ENCODE peak calls at places on chromosomes 13 and 19, in nine cellular contexts. T is natural killer cell, E is stomach, O is AG09319, D is endothelial cell, B is keratinocyte, M is choroid plexus epithelial cell, S is AG10803, W is brain microvascular endothelial cell. H is an unnamed sample.

GRCh38 chr13:30026093-30026492 is 175.7 kb upstream of the UBL3 start:
- DNase-seq in B (no peak), E (no peak), T (no peak), W (peak; percentile 66), D (no peak), O (no peak), S (peak; percentile 85), M (peak; percentile 41), H (no peak)

GRCh38 chr13:27183561-27184147 is 12.0 kb upstream of the USP12 start:
- DNase-seq in B (no peak), E (no peak), S (peak; percentile 37), D (no peak), W (no peak), T (no peak), M (peak; percentile 48), O (no peak), H (no peak)

GRCh38 chr19:19860756-19861390 is 4.8 kb upstream of the ZNF253 start:
- DNase-seq in W (no peak), O (no peak), T (peak; percentile 30), S (no peak), B (no peak), D (peak; percentile 33), M (peak; percentile 22), E (no peak), H (no peak)

GRCh38 chr13:48580185-48580803 is 47.4 kb upstream of the RCBTB2 start:
- DNase-seq in M (peak; percentile 78), O (peak; percentile 35), S (peak; percentile 60), B (no peak), D (peak; percentile 82), W (peak; percentile 53), T (peak; percentile 56), E (peak; percentile 85), H (no peak)

GRCh38 chr19:2260341-2260751 is 4.1 kb upstream of the JSRP1 start:
- DNase-seq in W (no peak), M (no peak), S (peak; percentile 56), O (no peak), B (no peak), T (no peak), D (no peak), E (no peak), H (no peak)

GRCh38 chr13:23730251-23730650 is 158.9 kb downstream of the MIPEP start:
- DNase-seq in M (no peak), O (no peak), S (no peak), D (no peak), E (no peak), T (no peak), B (no peak), W (no peak), H (no peak)

GRCh38 chr19:47112166-47112663 is 1.4 kb downstream of the ZC3H4 start:
- DNase-seq in O (peak; percentile 84), B (peak; percentile 50), E (peak; percentile 83), M (peak; percentile 91), S (peak; percentile 92), D (peak; percentile 66), T (peak; percentile 77), W (peak; percentile 68), H (peak; percentile 79)

GRCh38 chr13:76934671-76935070 is 13.6 kb upstream of the ACOD1 start:
- DNase-seq in W (no peak), S (peak; percentile 36), D (no peak), E (no peak), O (no peak), M (peak; percentile 20), T (no peak), B (no peak), H (no peak)

GRCh38 chr19:46975918-46976782 is 43.5 kb upstream of the NPAS1 start:
- DNase-seq in O (peak; percentile 99), B (peak; percentile 54), D (no peak), T (no peak), W (peak; percentile 92), E (peak; percentile 97), M (peak; percentile 95), S (peak; percentile 100), H (no peak)

GRCh38 chr13:97043302-97043701 is 49.0 kb upstream of the OXGR1 start:
- DNase-seq in W (peak; percentile 52), S (peak; percentile 85), E (no peak), B (no peak), O (peak; percentile 31), D (no peak), T (no peak), M (peak; percentile 97), H (no peak)

GRCh38 chr19:55493650-55494171 is 5.5 kb downstream of the SSC5D start:
- DNase-seq in O (no peak), D (no peak), B (no peak), E (no peak), S (no peak), W (no peak), T (no peak), M (no peak), H (no peak)

GRCh38 chr19:8238251-8238650 is 29.1 kb downstream of the CERS4 start:
- DNase-seq in B (no peak), W (no peak), S (no peak), M (no peak), E (no peak), D (no peak), O (no peak), T (no peak), H (no peak)

GRCh38 chr19:16263115-16263839 is 61.3 kb upstream of the KLF2 start:
- DNase-seq in B (no peak), T (no peak), S (no peak), O (no peak), E (no peak), W (no peak), M (no peak), D (no peak), H (no peak)

GRCh38 chr19:42023121-42023942 is 29.3 kb upstream of the ATP1A3 start:
- DNase-seq in S (peak; percentile 56), T (no peak), E (no peak), M (peak; percentile 50), O (no peak), W (peak; percentile 15), D (peak; percentile 55), B (no peak), H (no peak)

GRCh38 chr19:49326165-49326704 is 1.2 kb upstream of the SLC6A16 start:
- DNase-seq in B (no peak), D (no peak), S (no peak), M (no peak), E (no peak), T (no peak), W (no peak), O (no peak), H (no peak)

GRCh38 chr19:30439271-30439750 is 67.1 kb downstream of the ZNF536 start:
- DNase-seq in S (no peak), B (no peak), T (no peak), O (no peak), W (no peak), E (no peak), M (no peak), D (no peak), H (no peak)
- TF ChIP-seq CTCF in S (no peak), B (no peak), T (no peak), O (no peak), W (no peak), E (no peak), M (no peak), D (no peak), H (no peak)

GRCh38 chr19:14096272-14096992 is 5.9 kb upstream of the SAMD1 start:
- DNase-seq in W (no peak), D (no peak), S (no peak), M (no peak), T (no peak), O (no peak), E (no peak), B (no peak), H (no peak)
- TF ChIP-seq CTCF in W (peak; percentile 36), D (no peak), S (peak; percentile 6), M (peak; percentile 45), T (no peak), O (no peak), E (no peak), B (no peak), H (no peak)

GRCh38 chr13:40792284-40793051 is 3.1 kb downstream of the SLC25A15 start:
- DNase-seq in O (no peak), E (no peak), W (no peak), S (no peak), T (no peak), D (no peak), B (no peak), M (no peak), H (no peak)

GRCh38 chr13:40790232-40790631 is 821 bp downstream of the SLC25A15 start:
- DNase-seq in M (peak; percentile 14), O (no peak), D (no peak), T (no peak), S (no peak), B (no peak), W (no peak), E (no peak), H (no peak)

GRCh38 chr13:40786568-40786996 is 2.8 kb upstream of the SLC25A15 start:
- DNase-seq in O (no peak), W (peak; percentile 28), B (no peak), D (no peak), S (no peak), T (no peak), E (no peak), M (peak; percentile 57), H (no peak)

GRCh38 chr13:40787062-40787461 is 2.3 kb upstream of the SLC25A15 start:
- DNase-seq in E (no peak), T (no peak), O (no peak), M (peak; percentile 61), S (peak; percentile 34), D (no peak), W (peak; percentile 24), B (no peak), H (no peak)

GRCh38 chr13:40789275-40790231 is at the start of gene SLC25A15:
- DNase-seq in O (peak; percentile 49), E (peak; percentile 87), T (peak; percentile 71), M (peak; percentile 68), S (peak; percentile 81), W (peak; percentile 45), B (no peak), D (peak; percentile 86), H (no peak)
- TF ChIP-seq CTCF in O (no peak), E (no peak), T (no peak), M (no peak), S (no peak), W (peak; percentile 8), B (no peak), D (no peak), H (peak; percentile 29)

GRCh38 chr13:106594986-106595385 is 27.0 kb upstream of the ARGLU1 start:
- DNase-seq in M (peak; percentile 16), S (no peak), O (no peak), B (no peak), W (no peak), T (no peak), D (no peak), E (no peak), H (no peak)

GRCh38 chr13:106597759-106598395 is 29.9 kb upstream of the ARGLU1 start:
- DNase-seq in O (no peak), B (no peak), E (no peak), D (no peak), M (no peak), S (no peak), W (no peak), T (no peak), H (no peak)

GRCh38 chr13:106597190-106597589 is 29.3 kb upstream of the ARGLU1 start:
- DNase-seq in M (no peak), O (no peak), B (no peak), S (peak; percentile 31), E (no peak), D (no peak), T (no peak), W (peak; percentile 14), H (no peak)

GRCh38 chr13:106596287-106596937 is 28.5 kb upstream of the ARGLU1 start:
- DNase-seq in T (no peak), D (no peak), B (no peak), O (no peak), M (no peak), S (no peak), W (no peak), E (peak; percentile 63), H (no peak)

GRCh38 chr13:106595623-106596022 is 27.7 kb upstream of the ARGLU1 start:
- DNase-seq in B (no peak), D (no peak), E (no peak), S (no peak), T (no peak), M (no peak), O (no peak), W (no peak), H (no peak)
- TF ChIP-seq CTCF in B (no peak), D (no peak), E (no peak), S (no peak), T (no peak), M (no peak), O (no peak), W (no peak), H (no peak)